ENCODE peak calls at places on chromosomes 12 and 14, in seven cellular contexts. One of them, this sample, is unnamed.

GRCh38 chr14:105413542-105413886 is 6.1 kb upstream of the MTA1 start:
- DNase-seq in upper lobe of right lung: no peak
- DNase-seq in psoas muscle: no peak
- DNase-seq in left ventricle myocardium inferior: no peak
- DNase-seq in tibial nerve: no peak
- DNase-seq in neural progenitor cell: no peak
- DNase-seq in heart right ventricle: no peak
- DNase-seq in this sample: no peak

GRCh38 chr12:12467701-12468218 is 94.9 kb downstream of the DUSP16 start:
- DNase-seq in upper lobe of right lung: peak; percentile 78
- DNase-seq in psoas muscle: no peak
- DNase-seq in left ventricle myocardium inferior: no peak
- DNase-seq in tibial nerve: no peak
- DNase-seq in neural progenitor cell: no peak
- DNase-seq in heart right ventricle: no peak
- DNase-seq in this sample: peak; percentile 75

GRCh38 chr12:26863515-26863914 is 30.5 kb upstream of the ITPR2 start:
- DNase-seq in upper lobe of right lung: no peak
- DNase-seq in psoas muscle: no peak
- DNase-seq in left ventricle myocardium inferior: no peak
- DNase-seq in tibial nerve: no peak
- DNase-seq in neural progenitor cell: peak; percentile 12
- DNase-seq in heart right ventricle: no peak
- DNase-seq in this sample: no peak

GRCh38 chr14:91154851-91155625 is 41.2 kb downstream of the DGLUCY start:
- DNase-seq in upper lobe of right lung: no peak
- DNase-seq in psoas muscle: no peak
- DNase-seq in left ventricle myocardium inferior: no peak
- DNase-seq in tibial nerve: peak; percentile 25
- DNase-seq in neural progenitor cell: no peak
- DNase-seq in heart right ventricle: no peak
- DNase-seq in this sample: no peak

GRCh38 chr12:104263580-104264358 is 39.8 kb upstream of the EID3 start:
- DNase-seq in upper lobe of right lung: no peak
- DNase-seq in psoas muscle: no peak
- DNase-seq in left ventricle myocardium inferior: no peak
- DNase-seq in tibial nerve: no peak
- DNase-seq in neural progenitor cell: no peak
- DNase-seq in heart right ventricle: no peak
- DNase-seq in this sample: no peak

GRCh38 chr12:63317447-63317846 is 166.4 kb upstream of the AVPR1A start:
- DNase-seq in upper lobe of right lung: no peak
- DNase-seq in psoas muscle: no peak
- DNase-seq in left ventricle myocardium inferior: no peak
- DNase-seq in tibial nerve: no peak
- DNase-seq in neural progenitor cell: no peak
- DNase-seq in heart right ventricle: no peak
- DNase-seq in this sample: no peak

GRCh38 chr12:81146228-81147225 is 68.6 kb downstream of the ACSS3 start:
- DNase-seq in upper lobe of right lung: no peak
- DNase-seq in psoas muscle: no peak
- DNase-seq in left ventricle myocardium inferior: no peak
- DNase-seq in tibial nerve: no peak
- DNase-seq in neural progenitor cell: no peak
- DNase-seq in heart right ventricle: no peak
- DNase-seq in this sample: no peak

GRCh38 chr14:75205586-75205985 is 29.2 kb upstream of the TMED10 start:
- DNase-seq in upper lobe of right lung: no peak
- DNase-seq in psoas muscle: no peak
- DNase-seq in left ventricle myocardium inferior: no peak
- DNase-seq in tibial nerve: no peak
- DNase-seq in neural progenitor cell: no peak
- DNase-seq in heart right ventricle: no peak
- DNase-seq in this sample: no peak

GRCh38 chr12:34595749-34596733 is 573.7 kb downstream of the ALG10 start:
- DNase-seq in upper lobe of right lung: peak; percentile 49
- DNase-seq in psoas muscle: no peak
- DNase-seq in left ventricle myocardium inferior: no peak
- DNase-seq in tibial nerve: no peak
- DNase-seq in neural progenitor cell: no peak
- DNase-seq in heart right ventricle: peak; percentile 1
- DNase-seq in this sample: peak; percentile 18

GRCh38 chr14:61927521-61927920 is 165.3 kb downstream of the SNAPC1 start:
- DNase-seq in upper lobe of right lung: no peak
- DNase-seq in psoas muscle: no peak
- DNase-seq in left ventricle myocardium inferior: no peak
- DNase-seq in tibial nerve: no peak
- DNase-seq in neural progenitor cell: peak; percentile 6
- DNase-seq in heart right ventricle: no peak
- DNase-seq in this sample: no peak

GRCh38 chr12:31897791-31898503 is 61.3 kb upstream of the RESF1 start:
- DNase-seq in upper lobe of right lung: peak; percentile 65
- DNase-seq in psoas muscle: peak; percentile 19
- DNase-seq in left ventricle myocardium inferior: peak; percentile 40
- DNase-seq in tibial nerve: peak; percentile 8
- DNase-seq in neural progenitor cell: peak; percentile 29
- DNase-seq in heart right ventricle: peak; percentile 51
- DNase-seq in this sample: peak; percentile 55
- H3K4me3 ChIP-seq in upper lobe of right lung: no peak overlapping the region
- H3K4me3 ChIP-seq in psoas muscle: no peak overlapping the region
- H3K4me3 ChIP-seq in left ventricle myocardium inferior: no peak overlapping the region
- H3K4me3 ChIP-seq in tibial nerve: no peak overlapping the region
- H3K4me3 ChIP-seq in neural progenitor cell: no peak overlapping the region
- H3K4me3 ChIP-seq in heart right ventricle: no peak overlapping the region
- H3K4me3 ChIP-seq in this sample: no peak overlapping the region

GRCh38 chr14:84988391-84988790 is 541.6 kb upstream of the FLRT2 start:
- DNase-seq in upper lobe of right lung: no peak
- DNase-seq in psoas muscle: no peak
- DNase-seq in left ventricle myocardium inferior: no peak
- DNase-seq in tibial nerve: no peak
- DNase-seq in neural progenitor cell: no peak
- DNase-seq in heart right ventricle: no peak
- DNase-seq in this sample: no peak

DNA sequence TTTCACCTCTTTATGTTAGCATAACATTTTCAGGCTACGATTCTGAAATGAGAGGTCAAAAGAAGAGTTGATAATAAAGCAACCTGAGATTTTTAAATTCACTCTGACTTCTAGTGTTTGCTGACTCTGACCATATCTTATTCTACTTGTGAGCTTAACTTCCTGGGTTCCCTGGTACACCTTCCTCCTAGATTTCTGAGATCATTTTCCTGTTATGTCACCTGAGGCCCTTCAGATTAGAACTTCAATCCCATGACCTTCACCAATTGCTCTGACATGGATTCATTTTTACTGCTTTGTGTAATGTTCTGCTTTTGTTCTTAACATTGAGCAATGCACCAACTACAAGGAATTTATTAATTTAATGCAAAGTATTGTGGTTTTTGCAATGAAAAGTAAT is 542.9 kb upstream of the FLRT2 start:
- DNase-seq in upper lobe of right lung: no peak
- DNase-seq in psoas muscle: no peak
- DNase-seq in left ventricle myocardium inferior: no peak
- DNase-seq in tibial nerve: no peak
- DNase-seq in neural progenitor cell: no peak
- DNase-seq in heart right ventricle: no peak
- DNase-seq in this sample: no peak
- H3K27ac ChIP-seq in upper lobe of right lung: no peak overlapping the region
- H3K27ac ChIP-seq in psoas muscle: no peak overlapping the region
- H3K27ac ChIP-seq in left ventricle myocardium inferior: no peak overlapping the region
- H3K27ac ChIP-seq in tibial nerve: no peak overlapping the region
- H3K27ac ChIP-seq in neural progenitor cell: no peak overlapping the region
- H3K27ac ChIP-seq in heart right ventricle: no peak overlapping the region
- H3K27ac ChIP-seq in this sample: no peak overlapping the region

GRCh38 chr12:88572785-88573565 is 7.3 kb downstream of the KITLG start:
- DNase-seq in upper lobe of right lung: no peak
- DNase-seq in psoas muscle: no peak
- DNase-seq in left ventricle myocardium inferior: no peak
- DNase-seq in tibial nerve: no peak
- DNase-seq in neural progenitor cell: no peak
- DNase-seq in heart right ventricle: no peak
- DNase-seq in this sample: no peak

GRCh38 chr12:88575361-88575959 is 4.8 kb downstream of the KITLG start:
- DNase-seq in upper lobe of right lung: no peak
- DNase-seq in psoas muscle: no peak
- DNase-seq in left ventricle myocardium inferior: no peak
- DNase-seq in tibial nerve: no peak
- DNase-seq in neural progenitor cell: no peak
- DNase-seq in heart right ventricle: no peak
- DNase-seq in this sample: no peak

GRCh38 chr12:88570103-88570502 is 10.2 kb downstream of the KITLG start:
- DNase-seq in upper lobe of right lung: no peak
- DNase-seq in psoas muscle: no peak
- DNase-seq in left ventricle myocardium inferior: no peak
- DNase-seq in tibial nerve: no peak
- DNase-seq in neural progenitor cell: no peak
- DNase-seq in heart right ventricle: no peak
- DNase-seq in this sample: no peak

GRCh38 chr12:88574278-88574677 is 6.0 kb downstream of the KITLG start:
- DNase-seq in upper lobe of right lung: no peak
- DNase-seq in psoas muscle: no peak
- DNase-seq in left ventricle myocardium inferior: no peak
- DNase-seq in tibial nerve: no peak
- DNase-seq in neural progenitor cell: no peak
- DNase-seq in heart right ventricle: no peak
- DNase-seq in this sample: no peak

DNA sequence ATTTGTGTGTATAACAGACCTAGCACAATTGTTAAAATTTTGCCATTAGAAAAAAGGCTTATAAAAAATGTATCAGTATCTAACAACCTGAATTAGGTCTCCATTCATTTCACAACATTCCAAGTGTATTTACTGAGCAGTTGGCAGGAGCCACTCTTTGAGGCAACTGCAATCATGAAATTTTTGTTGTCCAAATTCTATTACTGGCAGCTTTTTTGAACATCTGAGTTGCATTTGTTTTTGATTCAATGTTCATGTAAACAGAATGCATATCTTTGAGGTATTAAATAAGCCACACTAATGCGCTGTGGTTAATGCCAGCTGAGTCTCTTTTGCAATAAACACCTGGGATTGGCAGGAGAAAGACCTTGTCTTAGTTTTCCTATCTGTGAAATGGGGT is 8.7 kb downstream of the KITLG start:
- DNase-seq in upper lobe of right lung: no peak
- DNase-seq in psoas muscle: no peak
- DNase-seq in left ventricle myocardium inferior: no peak
- DNase-seq in tibial nerve: no peak
- DNase-seq in neural progenitor cell: no peak
- DNase-seq in heart right ventricle: no peak
- DNase-seq in this sample: no peak
- H3K27me3 ChIP-seq in upper lobe of right lung: no peaks in the 10 kb centered on the region
- H3K27me3 ChIP-seq in psoas muscle: no peaks in the 10 kb centered on the region
- H3K27me3 ChIP-seq in left ventricle myocardium inferior: no peaks in the 10 kb centered on the region
- H3K27me3 ChIP-seq in tibial nerve: no peaks in the 10 kb centered on the region
- H3K27me3 ChIP-seq in neural progenitor cell: peaks cover 27% of the 10 kb centered on the region
- H3K27me3 ChIP-seq in heart right ventricle: no peaks in the 10 kb centered on the region
- H3K27me3 ChIP-seq in this sample: no peaks in the 10 kb centered on the region

DNA sequence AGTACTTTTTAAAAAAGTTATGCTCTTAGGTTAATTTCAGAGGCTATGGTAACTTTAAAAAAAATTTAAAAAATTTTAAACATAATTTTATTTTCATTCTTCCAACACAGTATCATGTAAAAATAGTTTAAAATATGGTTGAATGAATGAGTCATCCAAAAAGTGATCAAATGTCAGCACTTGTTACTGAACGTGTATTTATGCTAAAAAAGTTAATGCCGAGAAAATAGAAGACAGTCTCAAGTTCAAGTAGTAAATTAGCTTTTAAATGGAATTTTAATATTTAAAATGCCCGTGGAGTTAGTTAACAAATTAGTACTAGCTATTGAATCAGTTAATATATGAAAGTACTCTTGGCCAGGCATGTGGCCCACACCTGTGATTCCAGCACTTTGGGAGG is 4.8 kb downstream of the AEBP2 start:
- DNase-seq in upper lobe of right lung: no peak
- DNase-seq in psoas muscle: no peak
- DNase-seq in left ventricle myocardium inferior: no peak
- DNase-seq in tibial nerve: no peak
- DNase-seq in neural progenitor cell: no peak
- DNase-seq in heart right ventricle: no peak
- DNase-seq in this sample: no peak
- H3K4me3 ChIP-seq in upper lobe of right lung: no peak overlapping the region
- H3K4me3 ChIP-seq in psoas muscle: peak overlapping the region; percentile 5
- H3K4me3 ChIP-seq in left ventricle myocardium inferior: no peak overlapping the region
- H3K4me3 ChIP-seq in tibial nerve: no peak overlapping the region
- H3K4me3 ChIP-seq in neural progenitor cell: no peak overlapping the region
- H3K4me3 ChIP-seq in heart right ventricle: no peak overlapping the region
- H3K4me3 ChIP-seq in this sample: no peak overlapping the region

DNA sequence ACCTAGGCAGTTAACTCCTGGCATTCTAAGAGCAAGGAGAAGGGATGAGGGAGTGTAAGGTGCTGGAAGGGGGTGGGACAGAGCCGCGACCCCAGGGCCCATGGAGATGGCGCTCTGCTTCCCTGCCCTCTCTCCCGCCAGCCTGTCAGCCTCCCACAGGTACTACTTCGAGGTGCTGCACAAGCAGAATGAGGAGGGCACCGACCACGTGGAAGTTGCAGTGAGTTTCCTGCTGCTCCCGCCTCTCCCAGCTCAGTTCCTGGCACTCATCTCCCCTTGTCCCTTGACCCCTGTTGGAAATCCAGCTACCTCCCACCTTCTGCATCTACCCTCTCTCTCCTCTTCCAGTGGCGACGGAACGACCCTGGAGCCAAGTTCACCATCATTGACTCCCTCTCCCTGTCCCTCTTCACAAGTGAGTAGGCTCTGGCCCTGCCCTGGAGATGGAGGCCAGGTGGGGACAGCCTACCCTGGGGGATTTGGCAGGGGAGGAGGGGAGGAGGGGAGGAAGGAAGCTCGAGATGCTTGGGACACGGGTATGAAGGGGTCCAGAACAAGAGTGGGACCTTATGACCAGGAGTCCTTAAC is 88.2 kb downstream of the B4GALNT3 start:
- DNase-seq in upper lobe of right lung: no peak
- DNase-seq in psoas muscle: no peak
- DNase-seq in left ventricle myocardium inferior: no peak
- DNase-seq in tibial nerve: no peak
- DNase-seq in neural progenitor cell: no peak
- DNase-seq in heart right ventricle: no peak
- DNase-seq in this sample: no peak
- H3K27ac ChIP-seq in upper lobe of right lung: no peak overlapping the region
- H3K27ac ChIP-seq in psoas muscle: no peak overlapping the region
- H3K27ac ChIP-seq in left ventricle myocardium inferior: peak overlapping the region; percentile 89
- H3K27ac ChIP-seq in tibial nerve: peak overlapping the region; percentile 10
- H3K27ac ChIP-seq in neural progenitor cell: no peak overlapping the region
- H3K27ac ChIP-seq in heart right ventricle: peak overlapping the region; percentile 7
- H3K27ac ChIP-seq in this sample: no peak overlapping the region

GRCh38 chr12:52573306-52573705 is 337 bp downstream of the KRT74 start:
- DNase-seq in upper lobe of right lung: no peak
- DNase-seq in psoas muscle: no peak
- DNase-seq in left ventricle myocardium inferior: no peak
- DNase-seq in tibial nerve: no peak
- DNase-seq in neural progenitor cell: no peak
- DNase-seq in heart right ventricle: no peak
- DNase-seq in this sample: no peak
- H3K27me3 ChIP-seq in upper lobe of right lung: peaks cover 6% of the 10 kb centered on the region
- H3K27me3 ChIP-seq in psoas muscle: no peaks in the 10 kb centered on the region
- H3K27me3 ChIP-seq in left ventricle myocardium inferior: peaks cover 66% of the 10 kb centered on the region
- H3K27me3 ChIP-seq in tibial nerve: no peaks in the 10 kb centered on the region
- H3K27me3 ChIP-seq in neural progenitor cell: no peaks in the 10 kb centered on the region
- H3K27me3 ChIP-seq in heart right ventricle: peaks cover 30% of the 10 kb centered on the region
- H3K27me3 ChIP-seq in this sample: peaks cover 31% of the 10 kb centered on the region

GRCh38 chr14:31024042-31024480 is 1.4 kb upstream of the AP4S1 start:
- DNase-seq in upper lobe of right lung: no peak
- DNase-seq in psoas muscle: no peak
- DNase-seq in left ventricle myocardium inferior: no peak
- DNase-seq in tibial nerve: no peak
- DNase-seq in neural progenitor cell: no peak
- DNase-seq in heart right ventricle: no peak
- DNase-seq in this sample: no peak
- H3K4me3 ChIP-seq in upper lobe of right lung: peak overlapping the region; percentile 78
- H3K4me3 ChIP-seq in psoas muscle: peak overlapping the region; percentile 98
- H3K4me3 ChIP-seq in left ventricle myocardium inferior: peak overlapping the region; percentile 98
- H3K4me3 ChIP-seq in tibial nerve: no peak overlapping the region
- H3K4me3 ChIP-seq in neural progenitor cell: peak overlapping the region; percentile 100
- H3K4me3 ChIP-seq in heart right ventricle: no peak overlapping the region
- H3K4me3 ChIP-seq in this sample: peak overlapping the region; percentile 95